ENCODE peak calls at places on chromosomes 13 and 19, in seven cellular contexts. B, X, R, L, W, Y and U are unnamed samples.
A peak's percentile ranks its signal among the peaks of the same experiment; 100 is the strongest.

GRCh38 chr19:8429826-8430225 is 14.9 kb upstream of the HNRNPM start:
- DNase-seq in R (no peak), L (no peak), B (no peak), X (no peak), W (no peak), Y (no peak), U (no peak)

GRCh38 chr19:996051-996838 is 4.0 kb upstream of the GRIN3B start:
- DNase-seq in Y (no peak), R (no peak), W (peak; percentile 72), X (peak; percentile 47), B (no peak), L (no peak), U (peak; percentile 70)

GRCh38 chr19:1953441-1954094 is 12.6 kb downstream of the CSNK1G2 start:
- DNase-seq in B (no peak), W (no peak), X (no peak), Y (no peak), L (no peak), R (no peak), U (no peak)

GRCh38 chr13:76975863-76976262 is 16.0 kb upstream of the CLN5 start:
- DNase-seq in R (no peak), Y (no peak), B (no peak), X (no peak), L (no peak), W (no peak), U (no peak)

GRCh38 chr13:68927387-68928026 is 1180.1 kb upstream of the ATXN8OS start:
- DNase-seq in W (no peak), L (no peak), R (no peak), B (no peak), Y (no peak), X (no peak), U (peak; percentile 52)

GRCh38 chr13:98476538-98476966 is 100.4 kb downstream of the STK24 start:
- DNase-seq in R (peak; percentile 53), W (peak; percentile 86), B (peak; percentile 90), Y (peak; percentile 94), L (peak; percentile 71), X (peak; percentile 75), U (no peak)

GRCh38 chr19:28406966-28407365 is 806.0 kb downstream of the UQCRFS1 start:
- DNase-seq in R (no peak), X (no peak), Y (no peak), B (no peak), L (no peak), W (no peak), U (no peak)

GRCh38 chr19:10603084-10603872 is 16.2 kb upstream of the AP1M2 start:
- DNase-seq in Y (no peak), R (no peak), L (peak; percentile 70), B (peak; percentile 70), X (peak; percentile 58), W (peak; percentile 85), U (peak; percentile 48)

GRCh38 chr19:39423258-39424086 is 11.0 kb downstream of the PLEKHG2 start:
- DNase-seq in Y (no peak), X (no peak), W (peak; percentile 44), L (no peak), B (no peak), R (no peak), U (no peak)